ENCODE peak calls at places on chromosome 17, in six cellular contexts. One of them, this sample, is unnamed. For H3K4me1, the result is how much of the 10 kb centered on the place peaks cover.

GRCh38 chr17:60039096-60039495 is 39.6 kb downstream of the HEATR6 start:
- DNase-seq in psoas muscle: no peak
- DNase-seq in astrocyte: peak
- DNase-seq in lung: no peak
- DNase-seq in MM.1S: no peak
- DNase-seq in upper lobe of right lung: no peak
- DNase-seq in this sample: no peak

GRCh38 chr17:20092973-20093626 is 83.9 kb downstream of the SPECC1 start:
- DNase-seq in psoas muscle: no peak
- DNase-seq in astrocyte: no peak
- DNase-seq in lung: no peak
- DNase-seq in MM.1S: no peak
- DNase-seq in upper lobe of right lung: no peak
- DNase-seq in this sample: no peak

GRCh38 chr17:1486802-1487695 is 5.4 kb downstream of the MYO1C start:
- DNase-seq in psoas muscle: peak
- DNase-seq in astrocyte: peak
- DNase-seq in lung: peak
- DNase-seq in MM.1S: no peak
- DNase-seq in upper lobe of right lung: peak
- DNase-seq in this sample: peak

GRCh38 chr17:67912656-67913055 is 83.6 kb downstream of the C17orf58 start:
- DNase-seq in psoas muscle: no peak
- DNase-seq in astrocyte: no peak
- DNase-seq in lung: no peak
- DNase-seq in MM.1S: no peak
- DNase-seq in upper lobe of right lung: no peak
- DNase-seq in this sample: no peak

GRCh38 chr17:58991718-58992331 is 114.9 kb downstream of the TRIM37 start:
- DNase-seq in psoas muscle: no peak
- DNase-seq in astrocyte: peak
- DNase-seq in lung: peak
- DNase-seq in MM.1S: no peak
- DNase-seq in upper lobe of right lung: no peak
- DNase-seq in this sample: peak

GRCh38 chr17:248337-249235 is 67.1 kb upstream of the DOC2B start:
- DNase-seq in psoas muscle: no peak
- DNase-seq in astrocyte: no peak
- DNase-seq in lung: no peak
- DNase-seq in MM.1S: no peak
- DNase-seq in upper lobe of right lung: peak
- DNase-seq in this sample: no peak

GRCh38 chr17:21374455-21375161 is 1.5 kb upstream of the KCNJ12 start:
- DNase-seq in psoas muscle: no peak
- DNase-seq in astrocyte: no peak
- DNase-seq in lung: no peak
- DNase-seq in MM.1S: no peak
- DNase-seq in upper lobe of right lung: no peak
- DNase-seq in this sample: no peak

GRCh38 chr17:76268991-76269981 is 4.1 kb downstream of the UBALD2 start:
- DNase-seq in psoas muscle: peak
- DNase-seq in astrocyte: no peak
- DNase-seq in lung: no peak
- DNase-seq in MM.1S: no peak
- DNase-seq in upper lobe of right lung: no peak
- DNase-seq in this sample: no peak

GRCh38 chr17:5418858-5419355 is 555 bp downstream of the NUP88 start:
- DNase-seq in psoas muscle: no peak
- DNase-seq in astrocyte: peak
- DNase-seq in lung: peak
- DNase-seq in MM.1S: peak
- DNase-seq in upper lobe of right lung: no peak
- DNase-seq in this sample: peak

GRCh38 chr17:78541488-78542237 is 35.5 kb downstream of the DNAH17 start:
- DNase-seq in psoas muscle: no peak
- DNase-seq in astrocyte: no peak
- DNase-seq in lung: no peak
- DNase-seq in MM.1S: no peak
- DNase-seq in upper lobe of right lung: peak
- DNase-seq in this sample: no peak

GRCh38 chr17:67672592-67672991 is 45.1 kb upstream of the NOL11 start:
- DNase-seq in psoas muscle: no peak
- DNase-seq in astrocyte: no peak
- DNase-seq in lung: no peak
- DNase-seq in MM.1S: no peak
- DNase-seq in upper lobe of right lung: no peak
- DNase-seq in this sample: no peak

GRCh38 chr17:51445934-51446333 is 185.6 kb downstream of the UTP18 start:
- DNase-seq in psoas muscle: no peak
- DNase-seq in astrocyte: no peak
- DNase-seq in lung: no peak
- DNase-seq in MM.1S: no peak
- DNase-seq in upper lobe of right lung: no peak
- DNase-seq in this sample: no peak

GRCh38 chr17:9144502-9145233 is 123.4 kb downstream of the NTN1 start:
- DNase-seq in psoas muscle: no peak
- DNase-seq in astrocyte: no peak
- DNase-seq in lung: no peak
- DNase-seq in MM.1S: no peak
- DNase-seq in upper lobe of right lung: no peak
- DNase-seq in this sample: no peak

GRCh38 chr17:37742114-37742761 is 2.6 kb downstream of the HNF1B start:
- DNase-seq in psoas muscle: no peak
- DNase-seq in astrocyte: no peak
- DNase-seq in lung: no peak
- DNase-seq in MM.1S: no peak
- DNase-seq in upper lobe of right lung: no peak
- DNase-seq in this sample: peak

GRCh38 chr17:13074026-13074425 is 56.2 kb upstream of the ELAC2 start:
- DNase-seq in psoas muscle: no peak
- DNase-seq in astrocyte: no peak
- DNase-seq in lung: no peak
- DNase-seq in MM.1S: no peak
- DNase-seq in upper lobe of right lung: no peak
- DNase-seq in this sample: peak

GRCh38 chr17:40484285-40484972 is 17.0 kb downstream of the TNS4 start:
- DNase-seq in psoas muscle: no peak
- DNase-seq in astrocyte: no peak
- DNase-seq in lung: no peak
- DNase-seq in MM.1S: no peak
- DNase-seq in upper lobe of right lung: no peak
- DNase-seq in this sample: no peak
- H3K4me1 ChIP-seq in psoas muscle: under half
- H3K4me1 ChIP-seq in astrocyte: under half
- H3K4me1 ChIP-seq in lung: under half
- H3K4me1 ChIP-seq in MM.1S: under half
- H3K4me1 ChIP-seq in upper lobe of right lung: under half
- H3K4me1 ChIP-seq in this sample: under half

GRCh38 chr17:74782571-74782970 is 6.4 kb upstream of the NAT9 start:
- DNase-seq in psoas muscle: no peak
- DNase-seq in astrocyte: no peak
- DNase-seq in lung: no peak
- DNase-seq in MM.1S: no peak
- DNase-seq in upper lobe of right lung: no peak
- DNase-seq in this sample: no peak
- H3K4me1 ChIP-seq in psoas muscle: under half
- H3K4me1 ChIP-seq in astrocyte: under half
- H3K4me1 ChIP-seq in lung: under half
- H3K4me1 ChIP-seq in MM.1S: under half
- H3K4me1 ChIP-seq in upper lobe of right lung: under half
- H3K4me1 ChIP-seq in this sample: under half

DNA sequence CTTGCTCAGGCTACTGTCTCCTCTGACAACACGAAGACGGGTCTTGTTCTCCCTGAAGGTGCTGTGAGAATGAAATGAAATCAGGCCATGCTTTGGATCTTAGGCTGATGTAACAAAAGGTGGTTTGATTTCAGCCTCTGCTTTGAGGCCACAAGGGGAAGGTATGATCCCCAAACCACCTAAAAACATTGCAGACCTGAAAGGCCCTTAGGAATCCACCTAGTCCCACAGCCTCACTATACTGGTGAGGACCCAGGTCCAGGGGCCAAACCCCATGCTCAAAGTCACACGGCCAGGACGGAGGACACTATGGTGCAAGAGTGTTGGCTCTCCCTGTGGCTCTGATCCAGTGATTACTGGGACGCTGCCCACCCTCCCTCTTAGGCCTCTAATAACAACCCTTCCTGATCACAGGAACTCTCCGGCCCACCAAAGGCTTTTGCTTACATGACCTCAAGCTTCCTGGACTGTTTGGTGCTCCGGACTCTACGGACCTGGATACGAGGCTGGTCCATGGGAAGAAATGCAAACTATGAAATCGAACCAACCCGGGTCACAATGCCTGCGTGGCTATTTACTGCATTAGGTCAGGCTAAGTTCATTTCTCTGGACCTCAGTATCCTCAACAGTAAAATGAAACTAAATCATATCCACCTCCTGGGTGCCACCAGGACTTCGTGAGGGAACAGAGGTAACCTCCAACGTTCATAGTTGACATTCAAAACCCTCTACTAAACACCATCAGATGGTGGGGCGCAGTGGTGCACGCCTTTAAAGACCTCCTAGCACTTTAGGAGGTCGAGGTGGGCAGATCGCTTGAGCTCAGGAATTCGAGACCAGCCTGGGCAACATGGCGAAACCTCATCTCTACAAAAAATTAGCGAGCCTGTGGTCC is 1.5 kb downstream of the TRIM25 start:
- DNase-seq in psoas muscle: peak
- DNase-seq in astrocyte: no peak
- DNase-seq in lung: no peak
- DNase-seq in MM.1S: no peak
- DNase-seq in upper lobe of right lung: no peak
- DNase-seq in this sample: peak
- H3K4me1 ChIP-seq in psoas muscle: under half
- H3K4me1 ChIP-seq in astrocyte: under half
- H3K4me1 ChIP-seq in lung: under half
- H3K4me1 ChIP-seq in MM.1S: under half
- H3K4me1 ChIP-seq in upper lobe of right lung: half or more
- H3K4me1 ChIP-seq in this sample: under half

DNA sequence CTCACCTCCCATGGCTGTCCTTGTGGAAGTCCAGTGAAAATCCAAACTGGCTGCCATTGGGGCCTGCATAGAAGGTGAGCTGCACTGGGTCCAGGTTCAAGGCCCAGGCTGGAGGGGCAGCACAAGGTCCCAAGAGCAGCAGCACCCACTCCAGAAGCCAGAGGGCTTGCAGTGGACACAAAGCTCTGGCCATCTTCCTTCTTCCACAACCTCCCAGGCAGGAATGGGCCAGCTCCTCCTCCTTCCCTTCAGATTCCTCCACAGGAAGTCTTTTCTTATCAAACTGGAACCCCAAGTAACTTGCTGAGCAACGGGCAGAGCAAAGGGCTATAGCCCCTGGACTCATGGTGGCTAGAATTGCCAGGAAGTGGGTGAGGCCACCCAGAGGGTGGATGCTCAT is at the start of gene ITGA2B:
- DNase-seq in psoas muscle: no peak
- DNase-seq in astrocyte: no peak
- DNase-seq in lung: no peak
- DNase-seq in MM.1S: no peak
- DNase-seq in upper lobe of right lung: no peak
- DNase-seq in this sample: no peak
- H3K4me1 ChIP-seq in psoas muscle: under half
- H3K4me1 ChIP-seq in astrocyte: under half
- H3K4me1 ChIP-seq in lung: under half
- H3K4me1 ChIP-seq in MM.1S: under half
- H3K4me1 ChIP-seq in upper lobe of right lung: under half
- H3K4me1 ChIP-seq in this sample: under half

GRCh38 chr17:42520540-42520951 is 15.5 kb upstream of the NAGLU start:
- DNase-seq in psoas muscle: no peak
- DNase-seq in astrocyte: no peak
- DNase-seq in lung: no peak
- DNase-seq in MM.1S: no peak
- DNase-seq in upper lobe of right lung: no peak
- DNase-seq in this sample: no peak
- H3K4me1 ChIP-seq in psoas muscle: half or more
- H3K4me1 ChIP-seq in astrocyte: half or more
- H3K4me1 ChIP-seq in lung: under half
- H3K4me1 ChIP-seq in MM.1S: under half
- H3K4me1 ChIP-seq in upper lobe of right lung: half or more
- H3K4me1 ChIP-seq in this sample: half or more

GRCh38 chr17:74760404-74761105 is 12.1 kb downstream of the NHERF1 start:
- DNase-seq in psoas muscle: no peak
- DNase-seq in astrocyte: no peak
- DNase-seq in lung: no peak
- DNase-seq in MM.1S: no peak
- DNase-seq in upper lobe of right lung: no peak
- DNase-seq in this sample: no peak
- H3K4me1 ChIP-seq in psoas muscle: under half
- H3K4me1 ChIP-seq in astrocyte: under half
- H3K4me1 ChIP-seq in lung: under half
- H3K4me1 ChIP-seq in MM.1S: half or more
- H3K4me1 ChIP-seq in upper lobe of right lung: under half
- H3K4me1 ChIP-seq in this sample: under half

GRCh38 chr17:57468932-57469775 is 212.8 kb downstream of the MSI2 start:
- DNase-seq in psoas muscle: no peak
- DNase-seq in astrocyte: no peak
- DNase-seq in lung: no peak
- DNase-seq in MM.1S: no peak
- DNase-seq in upper lobe of right lung: no peak
- DNase-seq in this sample: no peak

GRCh38 chr17:57475786-57476185 is 219.5 kb downstream of the MSI2 start:
- DNase-seq in psoas muscle: no peak
- DNase-seq in astrocyte: no peak
- DNase-seq in lung: no peak
- DNase-seq in MM.1S: no peak
- DNase-seq in upper lobe of right lung: no peak
- DNase-seq in this sample: no peak

GRCh38 chr17:57470906-57471305 is 214.6 kb downstream of the MSI2 start:
- DNase-seq in psoas muscle: no peak
- DNase-seq in astrocyte: no peak
- DNase-seq in lung: no peak
- DNase-seq in MM.1S: no peak
- DNase-seq in upper lobe of right lung: no peak
- DNase-seq in this sample: no peak

GRCh38 chr17:57467801-57468200 is 211.5 kb downstream of the MSI2 start:
- DNase-seq in psoas muscle: no peak
- DNase-seq in astrocyte: no peak
- DNase-seq in lung: no peak
- DNase-seq in MM.1S: no peak
- DNase-seq in upper lobe of right lung: no peak
- DNase-seq in this sample: no peak

GRCh38 chr17:57471941-57472368 is 215.6 kb downstream of the MSI2 start:
- DNase-seq in psoas muscle: no peak
- DNase-seq in astrocyte: no peak
- DNase-seq in lung: no peak
- DNase-seq in MM.1S: no peak
- DNase-seq in upper lobe of right lung: no peak
- DNase-seq in this sample: no peak
- H3K4me1 ChIP-seq in psoas muscle: under half
- H3K4me1 ChIP-seq in astrocyte: under half
- H3K4me1 ChIP-seq in lung: under half
- H3K4me1 ChIP-seq in MM.1S: under half
- H3K4me1 ChIP-seq in upper lobe of right lung: under half
- H3K4me1 ChIP-seq in this sample: under half

GRCh38 chr17:74206332-74206818 is 2.9 kb downstream of the RPL38 start:
- DNase-seq in psoas muscle: no peak
- DNase-seq in astrocyte: no peak
- DNase-seq in lung: no peak
- DNase-seq in MM.1S: no peak
- DNase-seq in upper lobe of right lung: no peak
- DNase-seq in this sample: no peak
- H3K4me1 ChIP-seq in psoas muscle: half or more
- H3K4me1 ChIP-seq in astrocyte: under half
- H3K4me1 ChIP-seq in lung: under half
- H3K4me1 ChIP-seq in MM.1S: under half
- H3K4me1 ChIP-seq in upper lobe of right lung: under half
- H3K4me1 ChIP-seq in this sample: under half

This sample was measured in adipocyte.